ENCODE peak calls at places on chromosomes 4 and X, in four cellular contexts. S is naive thymus-derived CD8-positive, alpha-beta T cell; D is activated T-cell treated with anti-CD3 and anti-CD28 coated beads, Interleukin-2, amount 50 U/mL, for 4 hours; J is IMR-90. P is an unnamed sample.

GRCh38 chrX:119118780-119119395 is 8.7 kb downstream of the KIAA1210 start:
- ATAC-seq in S (peak), D (peak), J (peak), P (peak)

GRCh38 chrX:153396320-153397195 is 4.6 kb downstream of the PNMA6E start:
- ATAC-seq in S (no peak), D (no peak), J (no peak), P (no peak)

GRCh38 chr4:1952719-1953118 is 56.1 kb downstream of the NELFA start:
- ATAC-seq in S (no peak), D (no peak), J (no peak), P (no peak)

GRCh38 chrX:132623307-132623706 is 134.5 kb upstream of the MBNL3 start:
- ATAC-seq in S (no peak), D (no peak), J (no peak), P (no peak)

GRCh38 chr4:48191758-48192157 is 57.7 kb upstream of the TXK start:
- ATAC-seq in S (no peak), D (no peak), J (no peak), P (no peak)

GRCh38 chr4:48445704-48446103 is 37.4 kb upstream of the SLC10A4 start:
- ATAC-seq in S (no peak), D (no peak), J (peak), P (no peak)

GRCh38 chrX:132508834-132509233 is 20.0 kb upstream of the MBNL3 start:
- ATAC-seq in S (no peak), D (no peak), J (no peak), P (no peak)

GRCh38 chr4:25703731-25704388 is 48.2 kb downstream of the SLC34A2 start:
- ATAC-seq in S (no peak), D (no peak), J (no peak), P (no peak)

GRCh38 chr4:183611210-183611830 is 47.7 kb downstream of the RWDD4 start:
- ATAC-seq in S (no peak), D (no peak), J (no peak), P (no peak)

GRCh38 chrX:134459683-134460004 is 321 bp upstream of the HPRT1 start:
- ATAC-seq in S (peak), D (no peak), J (peak), P (no peak)

GRCh38 chr4:37644962-37645361 is 41.2 kb downstream of the RELL1 start:
- ATAC-seq in S (no peak), D (no peak), J (peak), P (no peak)

GRCh38 chr4:41541697-41542096 is 3.7 kb downstream of the LIMCH1 start:
- ATAC-seq in S (no peak), D (no peak), J (no peak), P (no peak)

GRCh38 chr4:76449824-76450223 is 14.8 kb downstream of the SHROOM3 start:
- ATAC-seq in S (no peak), D (no peak), J (no peak), P (no peak)

GRCh38 chr4:88706574-88706973 is 8.9 kb upstream of the NAP1L5 start:
- ATAC-seq in S (no peak), D (no peak), J (peak), P (no peak)

GRCh38 chr4:167906851-167907250 is 185.5 kb upstream of the ANXA10 start:
- ATAC-seq in S (no peak), D (no peak), J (no peak), P (no peak)

GRCh38 chr4:3384391-3384770 is 57.4 kb upstream of the HGFAC start:
- ATAC-seq in S (no peak), D (no peak), J (no peak), P (no peak)

GRCh38 chr4:155591201-155591600 is 75.4 kb upstream of the GUCY1A1 start:
- ATAC-seq in S (no peak), D (no peak), J (no peak), P (no peak)

GRCh38 chrX:153999359-154000037 is 20.2 kb downstream of the IRAK1 start:
- ATAC-seq in S (no peak), D (no peak), J (no peak), P (no peak)

GRCh38 chr4:70739496-70740337 is 18.0 kb downstream of the RUFY3 start:
- ATAC-seq in S (no peak), D (no peak), J (no peak), P (no peak)

GRCh38 chr4:122548452-122548851 is 72.4 kb downstream of the IL21 start:
- ATAC-seq in S (no peak), D (peak), J (no peak), P (peak)

GRCh38 chrX:10681167-10681566 is 60.8 kb upstream of the MID1 start:
- ATAC-seq in S (no peak), D (no peak), J (no peak), P (no peak)

GRCh38 chr4:110516106-110516922 is 40.4 kb downstream of the ENPEP start:
- ATAC-seq in S (peak), D (peak), J (peak), P (peak)

GRCh38 chr4:10108818-10109783 is 7.5 kb downstream of the WDR1 start:
- ATAC-seq in S (peak), D (peak), J (no peak), P (peak)

GRCh38 chr4:159071178-159071968 is 31.5 kb upstream of the RAPGEF2 start:
- ATAC-seq in S (no peak), D (no peak), J (peak), P (peak)

GRCh38 chr4:16862688-16863087 is 35.8 kb downstream of the LDB2 start:
- ATAC-seq in S (no peak), D (no peak), J (no peak), P (no peak)

GRCh38 chr4:153513596-153513995 is 47.4 kb downstream of the TMEM131L start:
- ATAC-seq in S (no peak), D (peak), J (peak), P (peak)

GRCh38 chrX:55135171-55135570 is 46.4 kb downstream of the PAGE2 start:
- ATAC-seq in S (no peak), D (no peak), J (peak), P (peak)

P was measured in activated T-helper 17 cell treated with anti-CD3 and anti-CD28 coated beads, Interleukin-2, amount 50 U/mL, for 72 hours.